ENCODE peak calls at places on chromosomes 1 and 21, in six cellular contexts. One of them, this sample, is unnamed.

GRCh38 chr1:27526569-27527222 is 36.7 kb upstream of the WASF2 start:
- DNase-seq in neural progenitor cell: no peak
- DNase-seq in left ventricle myocardium inferior: no peak
- DNase-seq in body of pancreas: no peak
- DNase-seq in progenitor cell of endocrine pancreas: no peak
- DNase-seq in fibroblast of pulmonary artery: no peak
- DNase-seq in this sample: no peak

GRCh38 chr1:25795227-25795626 is 4.8 kb upstream of the SELENON start:
- DNase-seq in neural progenitor cell: no peak
- DNase-seq in left ventricle myocardium inferior: no peak
- DNase-seq in body of pancreas: no peak
- DNase-seq in progenitor cell of endocrine pancreas: no peak
- DNase-seq in fibroblast of pulmonary artery: no peak
- DNase-seq in this sample: peak

GRCh38 chr1:207850621-207851407 is 60.1 kb downstream of the CD34 start:
- DNase-seq in neural progenitor cell: no peak
- DNase-seq in left ventricle myocardium inferior: peak
- DNase-seq in body of pancreas: no peak
- DNase-seq in progenitor cell of endocrine pancreas: no peak
- DNase-seq in fibroblast of pulmonary artery: no peak
- DNase-seq in this sample: peak

GRCh38 chr1:153560771-153561170 is 4.9 kb downstream of the S100A2 start:
- DNase-seq in neural progenitor cell: no peak
- DNase-seq in left ventricle myocardium inferior: no peak
- DNase-seq in body of pancreas: no peak
- DNase-seq in progenitor cell of endocrine pancreas: no peak
- DNase-seq in fibroblast of pulmonary artery: no peak
- DNase-seq in this sample: no peak

GRCh38 chr1:46342084-46342656 is 1.6 kb downstream of the NSUN4 start:
- DNase-seq in neural progenitor cell: peak
- DNase-seq in left ventricle myocardium inferior: no peak
- DNase-seq in body of pancreas: no peak
- DNase-seq in progenitor cell of endocrine pancreas: no peak
- DNase-seq in fibroblast of pulmonary artery: peak
- DNase-seq in this sample: no peak

GRCh38 chr1:18922848-18923475 is 20.6 kb upstream of the ALDH4A1 start:
- DNase-seq in neural progenitor cell: no peak
- DNase-seq in left ventricle myocardium inferior: no peak
- DNase-seq in body of pancreas: no peak
- DNase-seq in progenitor cell of endocrine pancreas: no peak
- DNase-seq in fibroblast of pulmonary artery: no peak
- DNase-seq in this sample: no peak

GRCh38 chr1:25666437-25666836 is 49.8 kb downstream of the MAN1C1 start:
- DNase-seq in neural progenitor cell: no peak
- DNase-seq in left ventricle myocardium inferior: no peak
- DNase-seq in body of pancreas: no peak
- DNase-seq in progenitor cell of endocrine pancreas: no peak
- DNase-seq in fibroblast of pulmonary artery: no peak
- DNase-seq in this sample: no peak

GRCh38 chr1:186404454-186405051 is 28.9 kb downstream of the ODR4 start:
- DNase-seq in neural progenitor cell: peak
- DNase-seq in left ventricle myocardium inferior: no peak
- DNase-seq in body of pancreas: no peak
- DNase-seq in progenitor cell of endocrine pancreas: no peak
- DNase-seq in fibroblast of pulmonary artery: peak
- DNase-seq in this sample: no peak

GRCh38 chr1:21022279-21023040 is 154.2 kb downstream of the EIF4G3 start:
- DNase-seq in neural progenitor cell: no peak
- DNase-seq in left ventricle myocardium inferior: no peak
- DNase-seq in body of pancreas: peak
- DNase-seq in progenitor cell of endocrine pancreas: no peak
- DNase-seq in fibroblast of pulmonary artery: peak
- DNase-seq in this sample: peak

GRCh38 chr1:15336866-15337265 is 72.8 kb upstream of the EFHD2 start:
- DNase-seq in neural progenitor cell: no peak
- DNase-seq in left ventricle myocardium inferior: peak
- DNase-seq in body of pancreas: no peak
- DNase-seq in progenitor cell of endocrine pancreas: no peak
- DNase-seq in fibroblast of pulmonary artery: no peak
- DNase-seq in this sample: no peak

GRCh38 chr1:93715529-93716126 is 34.0 kb upstream of the BCAR3 start:
- DNase-seq in neural progenitor cell: no peak
- DNase-seq in left ventricle myocardium inferior: peak
- DNase-seq in body of pancreas: no peak
- DNase-seq in progenitor cell of endocrine pancreas: no peak
- DNase-seq in fibroblast of pulmonary artery: no peak
- DNase-seq in this sample: no peak

GRCh38 chr1:246925997-246926626 is 5.6 kb downstream of the AHCTF1 start:
- DNase-seq in neural progenitor cell: no peak
- DNase-seq in left ventricle myocardium inferior: no peak
- DNase-seq in body of pancreas: no peak
- DNase-seq in progenitor cell of endocrine pancreas: no peak
- DNase-seq in fibroblast of pulmonary artery: no peak
- DNase-seq in this sample: no peak

GRCh38 chr1:13605159-13605558 is 21.5 kb downstream of the PDPN start:
- DNase-seq in neural progenitor cell: no peak
- DNase-seq in left ventricle myocardium inferior: no peak
- DNase-seq in body of pancreas: no peak
- DNase-seq in progenitor cell of endocrine pancreas: no peak
- DNase-seq in fibroblast of pulmonary artery: peak
- DNase-seq in this sample: no peak

GRCh38 chr21:25722631-25723030 is 12.1 kb downstream of the ATP5PF start:
- DNase-seq in neural progenitor cell: no peak
- DNase-seq in left ventricle myocardium inferior: no peak
- DNase-seq in body of pancreas: no peak
- DNase-seq in progenitor cell of endocrine pancreas: no peak
- DNase-seq in fibroblast of pulmonary artery: no peak
- DNase-seq in this sample: no peak

GRCh38 chr1:203408485-203409229 is 57.7 kb upstream of the FMOD start:
- DNase-seq in neural progenitor cell: no peak
- DNase-seq in left ventricle myocardium inferior: peak
- DNase-seq in body of pancreas: peak
- DNase-seq in progenitor cell of endocrine pancreas: no peak
- DNase-seq in fibroblast of pulmonary artery: peak
- DNase-seq in this sample: no peak

GRCh38 chr1:171138973-171139372 is 46.1 kb upstream of the FMO2 start:
- DNase-seq in neural progenitor cell: no peak
- DNase-seq in left ventricle myocardium inferior: no peak
- DNase-seq in body of pancreas: no peak
- DNase-seq in progenitor cell of endocrine pancreas: no peak
- DNase-seq in fibroblast of pulmonary artery: peak
- DNase-seq in this sample: no peak

GRCh38 chr1:93033029-93033428 is 46.1 kb upstream of the MTF2 start:
- DNase-seq in neural progenitor cell: no peak
- DNase-seq in left ventricle myocardium inferior: no peak
- DNase-seq in body of pancreas: no peak
- DNase-seq in progenitor cell of endocrine pancreas: no peak
- DNase-seq in fibroblast of pulmonary artery: peak
- DNase-seq in this sample: no peak

GRCh38 chr1:196717868-196718267 is 56.8 kb upstream of the CFHR3 start:
- DNase-seq in neural progenitor cell: no peak
- DNase-seq in left ventricle myocardium inferior: no peak
- DNase-seq in body of pancreas: no peak
- DNase-seq in progenitor cell of endocrine pancreas: no peak
- DNase-seq in fibroblast of pulmonary artery: no peak
- DNase-seq in this sample: no peak

GRCh38 chr1:108142773-108143394 is 57.3 kb downstream of the SLC25A24 start:
- DNase-seq in neural progenitor cell: no peak
- DNase-seq in left ventricle myocardium inferior: no peak
- DNase-seq in body of pancreas: no peak
- DNase-seq in progenitor cell of endocrine pancreas: no peak
- DNase-seq in fibroblast of pulmonary artery: peak
- DNase-seq in this sample: no peak

GRCh38 chr21:15333943-15334342 is 269.1 kb upstream of the NRIP1 start:
- DNase-seq in neural progenitor cell: no peak
- DNase-seq in left ventricle myocardium inferior: no peak
- DNase-seq in body of pancreas: no peak
- DNase-seq in progenitor cell of endocrine pancreas: no peak
- DNase-seq in fibroblast of pulmonary artery: no peak
- DNase-seq in this sample: no peak

GRCh38 chr1:155324717-155325595 is 4.3 kb downstream of the RUSC1 start:
- DNase-seq in neural progenitor cell: peak
- DNase-seq in left ventricle myocardium inferior: peak
- DNase-seq in body of pancreas: peak
- DNase-seq in progenitor cell of endocrine pancreas: peak
- DNase-seq in fibroblast of pulmonary artery: peak
- DNase-seq in this sample: peak

GRCh38 chr1:44994306-44994898 is 8.0 kb upstream of the EIF2B3 start:
- DNase-seq in neural progenitor cell: no peak
- DNase-seq in left ventricle myocardium inferior: no peak
- DNase-seq in body of pancreas: no peak
- DNase-seq in progenitor cell of endocrine pancreas: no peak
- DNase-seq in fibroblast of pulmonary artery: no peak
- DNase-seq in this sample: no peak

GRCh38 chr1:8649027-8649426 is 168.4 kb downstream of the RERE start:
- DNase-seq in neural progenitor cell: no peak
- DNase-seq in left ventricle myocardium inferior: no peak
- DNase-seq in body of pancreas: no peak
- DNase-seq in progenitor cell of endocrine pancreas: no peak
- DNase-seq in fibroblast of pulmonary artery: no peak
- DNase-seq in this sample: no peak

GRCh38 chr1:108574008-108574407 is 14.1 kb downstream of the EEIG2 start:
- DNase-seq in neural progenitor cell: no peak
- DNase-seq in left ventricle myocardium inferior: no peak
- DNase-seq in body of pancreas: no peak
- DNase-seq in progenitor cell of endocrine pancreas: no peak
- DNase-seq in fibroblast of pulmonary artery: no peak
- DNase-seq in this sample: no peak

GRCh38 chr1:244368279-244368678 is 83.4 kb downstream of the ADSS2 start:
- DNase-seq in neural progenitor cell: no peak
- DNase-seq in left ventricle myocardium inferior: no peak
- DNase-seq in body of pancreas: no peak
- DNase-seq in progenitor cell of endocrine pancreas: no peak
- DNase-seq in fibroblast of pulmonary artery: no peak
- DNase-seq in this sample: no peak

GRCh38 chr1:97094257-97094972 is 372.8 kb downstream of the PTBP2 start:
- DNase-seq in neural progenitor cell: peak
- DNase-seq in left ventricle myocardium inferior: no peak
- DNase-seq in body of pancreas: no peak
- DNase-seq in progenitor cell of endocrine pancreas: no peak
- DNase-seq in fibroblast of pulmonary artery: peak
- DNase-seq in this sample: no peak

GRCh38 chr1:35894183-35894582 is 11.2 kb downstream of the AGO1 start:
- DNase-seq in neural progenitor cell: no peak
- DNase-seq in left ventricle myocardium inferior: no peak
- DNase-seq in body of pancreas: no peak
- DNase-seq in progenitor cell of endocrine pancreas: no peak
- DNase-seq in fibroblast of pulmonary artery: peak
- DNase-seq in this sample: no peak

GRCh38 chr1:114092118-114092517 is 61.6 kb downstream of the SYT6 start:
- DNase-seq in neural progenitor cell: no peak
- DNase-seq in left ventricle myocardium inferior: no peak
- DNase-seq in body of pancreas: no peak
- DNase-seq in progenitor cell of endocrine pancreas: no peak
- DNase-seq in fibroblast of pulmonary artery: no peak
- DNase-seq in this sample: no peak

GRCh38 chr1:114094675-114095074 is 59.0 kb downstream of the SYT6 start:
- DNase-seq in neural progenitor cell: no peak
- DNase-seq in left ventricle myocardium inferior: no peak
- DNase-seq in body of pancreas: no peak
- DNase-seq in progenitor cell of endocrine pancreas: no peak
- DNase-seq in fibroblast of pulmonary artery: no peak
- DNase-seq in this sample: no peak

GRCh38 chr1:114091711-114092110 is 62.0 kb downstream of the SYT6 start:
- DNase-seq in neural progenitor cell: no peak
- DNase-seq in left ventricle myocardium inferior: no peak
- DNase-seq in body of pancreas: no peak
- DNase-seq in progenitor cell of endocrine pancreas: no peak
- DNase-seq in fibroblast of pulmonary artery: no peak
- DNase-seq in this sample: no peak

GRCh38 chr1:114094303-114094663 is 59.4 kb downstream of the SYT6 start:
- DNase-seq in neural progenitor cell: no peak
- DNase-seq in left ventricle myocardium inferior: no peak
- DNase-seq in body of pancreas: no peak
- DNase-seq in progenitor cell of endocrine pancreas: no peak
- DNase-seq in fibroblast of pulmonary artery: no peak
- DNase-seq in this sample: no peak

GRCh38 chr1:114093624-114094302 is 59.9 kb downstream of the SYT6 start:
- DNase-seq in neural progenitor cell: peak
- DNase-seq in left ventricle myocardium inferior: no peak
- DNase-seq in body of pancreas: no peak
- DNase-seq in progenitor cell of endocrine pancreas: no peak
- DNase-seq in fibroblast of pulmonary artery: peak
- DNase-seq in this sample: no peak
- TF ChIP-seq CTCF in neural progenitor cell: no peak
- TF ChIP-seq CTCF in left ventricle myocardium inferior: peak
- TF ChIP-seq CTCF in body of pancreas: no peak
- TF ChIP-seq CTCF in progenitor cell of endocrine pancreas: no peak
- TF ChIP-seq CTCF in fibroblast of pulmonary artery: no peak
- TF ChIP-seq CTCF in this sample: no peak

DNA sequence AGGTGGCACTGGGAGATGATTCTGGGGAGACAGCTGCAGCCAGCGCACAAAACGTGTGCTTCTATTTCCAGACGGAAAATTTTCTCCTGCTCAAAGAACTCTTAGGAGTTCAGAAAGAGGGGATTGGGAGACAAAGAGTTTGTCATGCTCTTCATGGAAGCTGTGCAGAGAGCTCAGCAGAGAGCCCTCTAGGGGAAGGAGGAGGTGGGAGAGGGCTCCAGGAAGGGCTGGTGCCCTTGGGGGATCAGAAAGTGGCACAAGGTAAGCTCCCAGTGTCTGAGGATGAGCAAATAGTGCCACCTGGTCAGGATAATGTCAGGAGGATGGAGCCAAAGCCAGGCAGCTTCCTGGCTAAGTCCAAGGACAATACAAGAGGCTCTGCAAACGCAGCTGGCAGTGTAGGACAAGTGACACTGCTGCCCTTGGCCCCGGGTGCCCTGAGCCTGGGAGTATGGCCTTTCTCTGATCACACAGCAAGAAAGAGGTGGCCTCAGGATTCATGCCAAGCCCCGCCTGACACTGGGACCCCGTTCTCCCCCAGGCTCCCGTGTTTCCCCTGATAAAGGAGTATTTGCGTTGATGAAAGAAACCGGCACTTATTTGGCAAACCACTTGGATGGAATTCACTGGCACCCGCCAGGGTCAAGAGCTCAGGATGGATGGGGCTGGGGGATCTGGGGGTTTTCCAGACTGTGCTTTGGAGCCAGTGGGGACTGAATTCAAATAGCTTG is 254.0 kb downstream of the PTPRU start:
- DNase-seq in neural progenitor cell: no peak
- DNase-seq in left ventricle myocardium inferior: no peak
- DNase-seq in body of pancreas: no peak
- DNase-seq in progenitor cell of endocrine pancreas: no peak
- DNase-seq in fibroblast of pulmonary artery: no peak
- DNase-seq in this sample: no peak
- TF ChIP-seq CTCF in neural progenitor cell: peak
- TF ChIP-seq CTCF in left ventricle myocardium inferior: peak
- TF ChIP-seq CTCF in body of pancreas: no peak
- TF ChIP-seq CTCF in progenitor cell of endocrine pancreas: peak
- TF ChIP-seq CTCF in fibroblast of pulmonary artery: no peak
- TF ChIP-seq CTCF in this sample: no peak

GRCh38 chr21:23968722-23969647 is 1638.3 kb downstream of the MRPL39 start:
- DNase-seq in neural progenitor cell: peak
- DNase-seq in left ventricle myocardium inferior: no peak
- DNase-seq in body of pancreas: peak
- DNase-seq in progenitor cell of endocrine pancreas: no peak
- DNase-seq in fibroblast of pulmonary artery: peak
- DNase-seq in this sample: peak
- TF ChIP-seq CTCF in neural progenitor cell: peak
- TF ChIP-seq CTCF in left ventricle myocardium inferior: peak
- TF ChIP-seq CTCF in body of pancreas: peak
- TF ChIP-seq CTCF in progenitor cell of endocrine pancreas: peak
- TF ChIP-seq CTCF in fibroblast of pulmonary artery: peak
- TF ChIP-seq CTCF in this sample: peak

GRCh38 chr1:67261646-67262045 is 46.0 kb upstream of the IL12RB2 start:
- DNase-seq in neural progenitor cell: peak
- DNase-seq in left ventricle myocardium inferior: no peak
- DNase-seq in body of pancreas: no peak
- DNase-seq in progenitor cell of endocrine pancreas: no peak
- DNase-seq in fibroblast of pulmonary artery: no peak
- DNase-seq in this sample: no peak
- TF ChIP-seq CTCF in neural progenitor cell: peak
- TF ChIP-seq CTCF in left ventricle myocardium inferior: no peak
- TF ChIP-seq CTCF in body of pancreas: no peak
- TF ChIP-seq CTCF in progenitor cell of endocrine pancreas: peak
- TF ChIP-seq CTCF in fibroblast of pulmonary artery: peak
- TF ChIP-seq CTCF in this sample: no peak